ENCODE peak calls at places on chromosomes 1 and 21, in nine cellular contexts. A is Panc1; E is memory B cell; S is naive thymus-derived CD8-positive, alpha-beta T cell; K is CD4-positive, alpha-beta T cell; F is upper lobe of left lung; H is heart left ventricle; G is heart right ventricle; M is Right ventricle myocardium inferior. T is an unnamed sample.

GRCh38 chr21:26388731-26389231 is 184.3 kb downstream of the CYYR1 start:
- ATAC-seq in A (peak), E (no peak), S (no peak), K (no peak), F (no peak), H (no peak), G (no peak), M (no peak), T (no peak)

GRCh38 chr1:220296941-220297460 is 24.7 kb upstream of the RAB3GAP2 start:
- ATAC-seq in A (no peak), E (no peak), S (no peak), K (no peak), F (no peak), H (no peak), G (no peak), M (no peak), T (no peak)

GRCh38 chr21:29091032-29091431 is 17.6 kb upstream of the CCT8 start:
- ATAC-seq in A (no peak), E (no peak), S (no peak), K (no peak), F (no peak), H (no peak), G (no peak), M (no peak), T (peak)

GRCh38 chr21:25583370-25584133 is 23.7 kb downstream of the MRPL39 start:
- ATAC-seq in A (no peak), E (peak), S (no peak), K (no peak), F (no peak), H (no peak), G (no peak), M (no peak), T (peak)

GRCh38 chr1:12478612-12478985 is 139.4 kb downstream of the DHRS3 start:
- ATAC-seq in A (peak), E (no peak), S (peak), K (peak), F (peak), H (peak), G (no peak), M (no peak), T (peak)

GRCh38 chr1:225866061-225866844 is 15.9 kb downstream of the TMEM63A start:
- ATAC-seq in A (no peak), E (peak), S (peak), K (peak), F (no peak), H (no peak), G (no peak), M (no peak), T (peak)

GRCh38 chr1:157170677-157171515 is 32.7 kb upstream of the ETV3 start:
- ATAC-seq in A (peak), E (no peak), S (no peak), K (no peak), F (no peak), H (no peak), G (no peak), M (no peak), T (no peak)

GRCh38 chr1:244302889-244303609 is 148.7 kb downstream of the ADSS2 start:
- ATAC-seq in A (peak), E (no peak), S (no peak), K (no peak), F (peak), H (no peak), G (no peak), M (no peak), T (no peak)

GRCh38 chr1:246836169-246836568 is 95.6 kb downstream of the AHCTF1 start:
- ATAC-seq in A (no peak), E (no peak), S (no peak), K (no peak), F (no peak), H (no peak), G (no peak), M (no peak), T (no peak)